ENCODE peak calls at places on chromosomes 1 and 21, in four cellular contexts. P is adrenal gland, S is HCT116, R is ovary. O is an unnamed sample.

GRCh38 chr1:2385606-2386280 is 5.6 kb downstream of the MORN1 start:
- DNase-seq in P (no peak), S (no peak), R (peak; percentile 23), O (peak; percentile 36)

GRCh38 chr21:44083631-44084291 is 23.4 kb upstream of the PWP2 start:
- DNase-seq in R (no peak), P (no peak), S (no peak), O (no peak)

GRCh38 chr1:165144757-165145397 is 211.6 kb downstream of the LMX1A start:
- DNase-seq in S (peak; percentile 47), P (peak; percentile 40), R (no peak), O (no peak)

GRCh38 chr1:14513084-14513483 is 85.4 kb upstream of the KAZN start:
- DNase-seq in P (no peak), S (no peak), R (no peak), O (no peak)

GRCh38 chr1:115671176-115672062 is 29.6 kb downstream of the VANGL1 start:
- DNase-seq in R (no peak), P (no peak), S (peak; percentile 81), O (no peak)

GRCh38 chr1:175043824-175044223 is 20.6 kb upstream of the MRPS14 start:
- DNase-seq in R (no peak), P (no peak), S (no peak), O (no peak)

GRCh38 chr1:224897928-224898327 is 31.5 kb upstream of the DNAH14 start:
- DNase-seq in S (no peak), P (no peak), R (no peak), O (no peak)

GRCh38 chr1:77889671-77890070 is 1.2 kb downstream of the NEXN start:
- DNase-seq in P (no peak), R (no peak), S (no peak), O (no peak)

GRCh38 chr1:12437629-12438028 is 180.4 kb downstream of the DHRS3 start:
- DNase-seq in S (no peak), P (no peak), R (no peak), O (no peak)

GRCh38 chr1:35443768-35444518 is 113.3 kb downstream of the KIAA0319L start:
- DNase-seq in S (no peak), R (no peak), P (no peak), O (no peak)

GRCh38 chr1:98653186-98653585 is 8.3 kb upstream of the SNX7 start:
- DNase-seq in R (no peak), P (no peak), S (no peak), O (no peak)

GRCh38 chr1:21325231-21325718 is 35.0 kb upstream of the ECE1 start:
- DNase-seq in S (no peak), P (no peak), R (no peak), O (peak; percentile 57)

GRCh38 chr1:225119307-225119706 is 189.8 kb downstream of the DNAH14 start:
- DNase-seq in R (no peak), S (no peak), P (no peak), O (no peak)

GRCh38 chr1:14421977-14422609 is 176.4 kb upstream of the KAZN start:
- DNase-seq in S (no peak), R (no peak), P (no peak), O (no peak)

GRCh38 chr1:169160845-169161511 is 54.5 kb downstream of the ATP1B1 start:
- DNase-seq in P (peak; percentile 71), S (no peak), R (no peak), O (no peak)

GRCh38 chr1:59008599-59009347 is 224.9 kb upstream of the JUN start:
- DNase-seq in R (no peak), S (no peak), P (no peak), O (no peak)

GRCh38 chr1:94831636-94832035 is 11.5 kb downstream of the SLC44A3 start:
- DNase-seq in R (no peak), P (no peak), S (no peak), O (no peak)

GRCh38 chr1:16140068-16140596 is 15.7 kb downstream of the EPHA2 start:
- DNase-seq in P (no peak), R (no peak), S (no peak), O (no peak)
- H3K4me1 ChIP-seq in P (peaks cover 37% of the 10 kb centered on the region), R (peaks cover 12% of the 10 kb centered on the region), S (peaks cover 65% of the 10 kb centered on the region), O (peaks cover 61% of the 10 kb centered on the region)

DNA sequence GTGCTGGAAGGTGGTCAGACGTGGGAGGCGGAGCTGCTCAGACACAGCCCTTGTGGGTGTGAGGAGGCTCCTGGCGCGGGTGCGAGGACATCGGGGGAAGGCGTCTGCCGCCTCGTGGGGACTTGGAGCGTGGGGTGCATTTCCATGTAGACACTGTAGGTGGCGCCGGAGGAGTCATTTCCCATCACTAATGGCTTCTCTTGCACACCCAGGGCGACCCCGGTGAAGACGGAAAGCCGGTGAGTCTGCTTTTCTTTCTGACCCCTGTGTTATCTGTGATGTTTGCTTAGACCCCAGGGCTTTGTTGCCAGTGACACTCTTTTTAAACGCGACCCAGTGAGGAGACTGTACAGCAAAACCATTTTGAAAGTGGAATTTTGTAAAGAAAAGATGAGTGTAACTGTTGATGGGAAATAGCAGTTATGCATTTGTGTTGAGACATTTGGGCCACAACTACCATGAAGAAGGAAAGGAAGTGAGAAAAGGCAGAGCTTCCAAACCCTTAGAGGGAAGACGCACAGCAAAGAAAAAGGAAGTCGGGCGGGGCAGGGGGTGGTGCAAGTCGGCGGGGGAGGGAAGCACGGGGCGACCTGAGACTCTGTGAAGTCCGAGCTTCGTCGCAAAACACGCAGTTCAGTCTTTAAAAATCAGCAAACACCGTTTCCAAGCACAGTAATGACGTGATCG is 64.0 kb downstream of the SLC19A1 start:
- DNase-seq in R (no peak), P (peak; percentile 68), S (peak; percentile 12), O (peak; percentile 83)
- TF ChIP-seq CTCF in R (peak; percentile 73), P (peak; percentile 85), S (peak; percentile 61), O (peak; percentile 84)

GRCh38 chr1:5950201-5950895 is 41.9 kb downstream of the NPHP4 start:
- DNase-seq in P (no peak), S (no peak), R (no peak), O (no peak)

GRCh38 chr1:5950994-5951749 is 41.1 kb downstream of the NPHP4 start:
- DNase-seq in R (no peak), S (no peak), P (no peak), O (no peak)

GRCh38 chr1:5949761-5950100 is 42.5 kb downstream of the NPHP4 start:
- DNase-seq in R (no peak), S (no peak), P (no peak), O (no peak)

GRCh38 chr1:5953386-5953785 is 38.8 kb downstream of the NPHP4 start:
- DNase-seq in R (no peak), S (no peak), P (no peak), O (no peak)

GRCh38 chr1:5951846-5952410 is 40.3 kb downstream of the NPHP4 start:
- DNase-seq in S (no peak), P (no peak), R (no peak), O (no peak)
- H3K4me1 ChIP-seq in S (no peaks in the 10 kb centered on the region), P (no peaks in the 10 kb centered on the region), R (peaks cover 4% of the 10 kb centered on the region), O (no peaks in the 10 kb centered on the region)

GRCh38 chr1:205014772-205015171 is 28.2 kb upstream of the CNTN2 start:
- DNase-seq in P (no peak), R (no peak), S (no peak), O (no peak)

GRCh38 chr1:205009666-205010065 is 33.3 kb upstream of the CNTN2 start:
- DNase-seq in P (no peak), R (no peak), S (no peak), O (no peak)

GRCh38 chr1:205015241-205015640 is 27.8 kb upstream of the CNTN2 start:
- DNase-seq in P (no peak), S (no peak), R (no peak), O (no peak)

GRCh38 chr1:205013683-205014367 is 29.2 kb upstream of the CNTN2 start:
- DNase-seq in R (peak; percentile 65), S (no peak), P (no peak), O (no peak)

DNA sequence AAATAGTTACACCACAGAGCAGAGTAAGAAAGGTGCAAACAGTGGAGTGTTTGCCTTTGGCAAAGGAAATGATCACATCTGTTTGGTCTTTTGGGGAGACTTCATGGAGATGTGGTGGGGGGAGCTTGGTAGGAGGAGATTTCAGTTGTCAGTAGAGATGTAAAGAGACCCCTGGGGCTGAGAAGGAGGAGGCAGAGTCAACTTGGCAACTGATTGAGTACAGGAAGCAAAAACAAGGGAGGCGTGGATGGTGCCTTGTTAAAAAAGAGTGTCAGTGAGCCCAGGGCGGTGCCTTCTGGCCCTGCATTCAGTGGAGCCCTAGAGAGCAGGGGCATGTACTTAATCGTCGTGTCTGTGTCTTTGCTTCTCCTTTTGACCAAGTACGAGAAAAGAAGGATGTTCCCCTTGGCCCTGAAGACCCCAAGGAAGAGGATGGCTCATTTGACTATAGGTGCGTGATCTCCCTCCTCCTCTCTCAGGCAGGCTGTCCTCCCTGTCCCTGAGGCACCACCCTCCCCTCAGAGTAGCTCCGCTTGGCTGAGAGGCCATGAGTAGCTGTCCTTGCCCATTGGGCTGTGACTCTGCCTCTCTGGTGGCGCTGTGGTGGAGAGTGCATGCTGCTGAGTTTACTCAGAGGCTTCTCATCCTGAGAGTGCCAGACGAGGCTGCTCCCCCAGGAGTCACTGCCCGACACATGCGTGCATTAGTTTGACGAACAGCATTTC is 30.4 kb upstream of the CNTN2 start:
- DNase-seq in S (no peak), R (no peak), P (no peak), O (no peak)
- TF ChIP-seq CTCF in S (no peak), R (no peak), P (no peak), O (no peak)

DNA sequence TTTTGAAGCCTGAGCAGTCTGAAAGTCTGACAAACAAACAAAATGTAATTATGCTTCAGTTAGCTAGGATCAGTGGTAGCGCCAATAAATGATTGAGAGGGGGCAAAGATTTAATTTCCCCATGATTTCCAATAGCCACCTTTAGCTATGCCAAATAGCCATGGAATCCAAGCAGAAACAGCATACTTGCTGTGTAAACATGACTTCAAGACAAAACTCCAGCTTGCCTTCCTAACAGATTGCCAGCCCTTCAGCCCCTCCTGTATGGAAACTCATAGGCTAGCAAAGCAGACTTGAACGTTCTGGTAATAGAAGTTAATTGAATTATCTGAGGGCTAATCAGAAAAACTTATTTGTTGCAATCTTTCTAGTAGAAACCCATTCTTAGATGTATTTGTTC is 25.6 kb upstream of the SLC30A1 start:
- DNase-seq in P (no peak), R (no peak), S (no peak), O (no peak)
- H3K4me1 ChIP-seq in P (peaks cover 8% of the 10 kb centered on the region), R (peaks cover 2% of the 10 kb centered on the region), S (no peaks in the 10 kb centered on the region), O (peaks cover 12% of the 10 kb centered on the region)

DNA sequence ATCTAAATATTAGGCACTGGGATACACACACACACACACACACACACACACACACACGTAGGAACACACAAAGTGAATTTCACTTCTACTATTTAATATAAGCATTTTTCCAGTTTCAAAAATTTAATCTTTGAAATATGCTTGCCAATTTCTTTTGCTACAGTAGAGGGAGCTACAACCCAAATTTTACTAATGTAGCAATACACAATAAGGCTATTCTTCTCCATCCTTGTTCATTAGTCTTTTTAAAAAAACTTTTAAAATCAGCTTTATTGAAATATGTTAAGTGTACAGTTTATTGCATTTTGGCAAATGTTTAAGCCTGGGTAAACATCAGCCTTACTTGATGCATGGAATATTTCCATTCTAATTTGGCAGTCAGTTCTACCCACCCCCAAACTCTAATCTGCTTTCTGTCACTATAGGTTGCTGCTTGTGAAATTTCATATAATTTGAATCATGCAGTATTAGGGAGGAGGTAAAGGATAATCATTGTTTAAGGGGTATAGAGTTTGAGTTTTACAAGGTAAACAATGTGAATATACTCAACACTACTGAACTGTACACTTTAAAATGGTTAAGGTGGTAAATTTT is 93.0 kb upstream of the TENT5C start:
- DNase-seq in R (no peak), P (no peak), S (no peak), O (no peak)
- TF ChIP-seq CTCF in R (no peak), P (peak; percentile 71), S (peak; percentile 41), O (peak; percentile 50)

GRCh38 chr1:27527857-27528700 is 38.1 kb upstream of the WASF2 start:
- DNase-seq in R (peak; percentile 80), P (peak; percentile 64), S (no peak), O (peak; percentile 83)
- H3K4me1 ChIP-seq in R (peaks cover 37% of the 10 kb centered on the region), P (peaks cover 47% of the 10 kb centered on the region), S (peaks cover 40% of the 10 kb centered on the region), O (peaks cover 62% of the 10 kb centered on the region)

GRCh38 chr1:213131851-213132655 is 81.0 kb downstream of the RPS6KC1 start:
- DNase-seq in S (no peak), P (no peak), R (no peak), O (no peak)
- TF ChIP-seq CTCF in S (no peak), P (peak; percentile 11), R (no peak), O (no peak)